ENCODE peak calls at places on chromosomes 2 and 18, in five cellular contexts. K is hepatocyte, Z is osteocyte, O is GM23338, Q is iPS-NIHi11. I is an unnamed sample.

GRCh38 chr2:121860033-121860810 is 104.8 kb downstream of the TSN start:
- DNase-seq in K (peak), Z (no peak), O (no peak), Q (no peak), I (no peak)

GRCh38 chr2:88016948-88017779 is 817 bp upstream of the RNU2-63P start:
- DNase-seq in K (peak), Z (peak), O (peak), Q (peak), I (no peak)

GRCh38 chr2:155692108-155692507 is 640.4 kb downstream of the NR4A2 start:
- DNase-seq in K (no peak), Z (no peak), O (no peak), Q (no peak), I (no peak)

GRCh38 chr18:44818148-44818547 is 137.5 kb downstream of the SETBP1 start:
- DNase-seq in K (no peak), Z (no peak), O (no peak), Q (no peak), I (no peak)

GRCh38 chr2:189819297-189819704 is 35.1 kb downstream of the PMS1 start:
- DNase-seq in K (no peak), Z (no peak), O (no peak), Q (no peak), I (no peak)

GRCh38 chr2:181341855-181342594 is 115.2 kb upstream of the ITGA4 start:
- DNase-seq in K (no peak), Z (no peak), O (no peak), Q (no peak), I (no peak)

GRCh38 chr2:128736689-128737545 is 418.2 kb upstream of the HS6ST1 start:
- DNase-seq in K (peak), Z (peak), O (peak), Q (peak), I (no peak)

GRCh38 chr2:195646424-195646823 is 10.6 kb upstream of the SLC39A10 start:
- DNase-seq in K (no peak), Z (no peak), O (peak), Q (peak), I (no peak)

GRCh38 chr2:109526442-109526970 is 87.3 kb downstream of the SEPTIN10 start:
- DNase-seq in K (no peak), Z (peak), O (no peak), Q (no peak), I (no peak)

GRCh38 chr2:175282300-175282699 is 100.8 kb upstream of the ATP5MC3 start:
- DNase-seq in K (peak), Z (no peak), O (peak), Q (peak), I (no peak)

GRCh38 chr2:229454934-229455631 is 184.0 kb upstream of the PID1 start:
- DNase-seq in K (peak), Z (no peak), O (no peak), Q (no peak), I (no peak)

GRCh38 chr2:42906557-42907380 is 114.4 kb upstream of the HAAO start:
- DNase-seq in K (peak), Z (no peak), O (peak), Q (peak), I (no peak)

GRCh38 chr2:50953021-50953420 is 78.9 kb downstream of the NRXN1 start:
- DNase-seq in K (no peak), Z (no peak), O (no peak), Q (no peak), I (no peak)

GRCh38 chr2:46534589-46534988 is 55.2 kb downstream of the TMEM247 start:
- DNase-seq in K (no peak), Z (no peak), O (no peak), Q (no peak), I (no peak)

GRCh38 chr2:237473474-237474453 is 13.3 kb upstream of the MLPH start:
- DNase-seq in K (no peak), Z (no peak), O (no peak), Q (no peak), I (no peak)

GRCh38 chr2:137118140-137118539 is 352.8 kb downstream of the THSD7B start:
- DNase-seq in K (no peak), Z (no peak), O (no peak), Q (no peak), I (no peak)

GRCh38 chr2:197322729-197323720 is 12.4 kb upstream of the ANKRD44 start:
- DNase-seq in K (no peak), Z (no peak), O (peak), Q (no peak), I (no peak)

GRCh38 chr18:59660976-59661743 is 36.1 kb downstream of the CCBE1 start:
- DNase-seq in K (no peak), Z (no peak), O (no peak), Q (no peak), I (no peak)

GRCh38 chr18:59662008-59662701 is 35.1 kb downstream of the CCBE1 start:
- DNase-seq in K (no peak), Z (no peak), O (no peak), Q (no peak), I (no peak)

I was measured in vagina.